ENCODE peak calls at places on chromosomes 4 and X, in ten cellular contexts. W is mesendoderm; L is Peyer's patch; I is foreskin keratinocyte; E is lower lobe of right lung; U is hepatocyte; S is retina; Q is stimulated activated CD8-positive, alpha-beta memory T cell treated with anti-CD3 and anti-CD28 coated beads, Interleukin-4, amount 100 ng/mL, for 1 hour; F is OCI-LY7; B is trophoblast cell. K is an unnamed sample.
A peak's percentile ranks its signal among the peaks of the same experiment; 100 is the strongest.

GRCh38 chr4:8916251-8916913 is 44.7 kb upstream of the HMX1 start:
- DNase-seq in W (peak; percentile 22), L (peak; percentile 21), I (no peak), E (no peak), U (peak; percentile 3), S (no peak), Q (no peak), F (no peak), B (no peak), K (no peak)

GRCh38 chrX:11437642-11438379 is 144.6 kb downstream of the AMELX start:
- DNase-seq in W (peak; percentile 13), L (no peak), I (peak; percentile 31), E (peak; percentile 51), U (peak; percentile 54), S (no peak), Q (no peak), F (peak; percentile 8), B (no peak), K (no peak)

GRCh38 chr4:126071346-126072333 is 756.9 kb downstream of the FAT4 start:
- DNase-seq in W (no peak), L (no peak), I (no peak), E (no peak), U (peak; percentile 38), S (no peak), Q (no peak), F (no peak), B (no peak), K (no peak)

GRCh38 chrX:104310084-104310483 is 55.4 kb upstream of the ESX1 start:
- DNase-seq in W (no peak), L (no peak), I (peak; percentile 35), E (no peak), U (no peak), S (peak; percentile 31), Q (no peak), F (no peak), B (peak; percentile 37), K (no peak)

GRCh38 chrX:74925210-74926088 is at the start of gene NEXMIF:
- DNase-seq in W (no peak), L (peak; percentile 48), I (peak; percentile 15), E (peak; percentile 46), U (no peak), S (no peak), Q (no peak), F (no peak), B (peak; percentile 58), K (peak; percentile 44)

GRCh38 chr4:31573554-31573953 is 853.4 kb downstream of the PCDH7 start:
- DNase-seq in W (no peak), L (no peak), I (peak; percentile 46), E (no peak), U (no peak), S (no peak), Q (no peak), F (no peak), B (no peak), K (no peak)

GRCh38 chr4:135418353-135418752 is 1216.8 kb upstream of the PABPC4L start:
- DNase-seq in W (peak; percentile 64), L (no peak), I (peak; percentile 31), E (no peak), U (no peak), S (no peak), Q (no peak), F (peak; percentile 0), B (peak; percentile 63), K (no peak)

GRCh38 chr4:36613999-36614398 is 332.6 kb downstream of the DTHD1 start:
- DNase-seq in W (no peak), L (no peak), I (peak; percentile 30), E (no peak), U (no peak), S (no peak), Q (no peak), F (no peak), B (no peak), K (no peak)

GRCh38 chrX:72003811-72004750 is 93.4 kb downstream of the NHSL2 start:
- DNase-seq in W (peak; percentile 90), L (no peak), I (no peak), E (no peak), U (peak; percentile 46), S (no peak), Q (no peak), F (no peak), B (no peak), K (no peak)

GRCh38 chrX:19332983-19333382 is 10.7 kb upstream of the PDHA1 start:
- DNase-seq in W (no peak), L (peak; percentile 51), I (peak; percentile 3), E (no peak), U (peak; percentile 20), S (no peak), Q (no peak), F (no peak), B (no peak), K (no peak)

GRCh38 chr4:113781439-113782040 is 20.0 kb upstream of the CAMK2D start:
- DNase-seq in W (peak; percentile 20), L (no peak), I (no peak), E (no peak), U (peak; percentile 45), S (no peak), Q (no peak), F (peak; percentile 71), B (peak; percentile 45), K (no peak)

GRCh38 chr4:20761382-20761781 is 61.1 kb downstream of the PACRGL start:
- DNase-seq in W (no peak), L (no peak), I (peak; percentile 17), E (no peak), U (no peak), S (no peak), Q (no peak), F (no peak), B (no peak), K (no peak)

GRCh38 chrX:115399306-115399705 is 109.8 kb downstream of the LUZP4 start:
- DNase-seq in W (no peak), L (no peak), I (no peak), E (no peak), U (no peak), S (no peak), Q (no peak), F (no peak), B (no peak), K (no peak)

GRCh38 chr4:41670530-41670929 is 78.0 kb downstream of the PHOX2B start:
- DNase-seq in W (no peak), L (no peak), I (no peak), E (no peak), U (no peak), S (no peak), Q (no peak), F (no peak), B (no peak), K (no peak)

GRCh38 chrX:140815868-140816267 is 106.3 kb downstream of the LINC00632 start:
- DNase-seq in W (no peak), L (no peak), I (peak; percentile 13), E (no peak), U (peak; percentile 28), S (no peak), Q (no peak), F (no peak), B (peak; percentile 0), K (no peak)

GRCh38 chr4:161581262-161581661 is 582.5 kb downstream of the FSTL5 start:
- DNase-seq in W (no peak), L (no peak), I (peak; percentile 4), E (no peak), U (no peak), S (no peak), Q (no peak), F (no peak), B (no peak), K (no peak)

GRCh38 chrX:101659601-101660063 is at the start of gene ARMCX2:
- DNase-seq in W (peak; percentile 74), L (peak; percentile 55), I (peak; percentile 19), E (peak; percentile 59), U (peak; percentile 73), S (peak; percentile 71), Q (no peak), F (no peak), B (no peak), K (peak; percentile 21)

GRCh38 chr4:70734971-70735370 is 13.2 kb downstream of the RUFY3 start:
- DNase-seq in W (no peak), L (no peak), I (no peak), E (no peak), U (no peak), S (no peak), Q (no peak), F (peak; percentile 55), B (no peak), K (no peak)

GRCh38 chrX:154805696-154806091 is 409 bp upstream of the MPP1 start:
- DNase-seq in W (peak; percentile 31), L (no peak), I (peak; percentile 20), E (no peak), U (no peak), S (no peak), Q (no peak), F (no peak), B (peak; percentile 84), K (no peak)

GRCh38 chr4:185774815-185775684 is 36.9 kb downstream of the SORBS2 start:
- DNase-seq in W (peak; percentile 36), L (no peak), I (peak; percentile 33), E (peak; percentile 51), U (peak; percentile 34), S (no peak), Q (no peak), F (no peak), B (no peak), K (no peak)

GRCh38 chrX:72573158-72573511 is 492 bp upstream of the HDAC8 start:
- DNase-seq in W (no peak), L (no peak), I (no peak), E (no peak), U (no peak), S (no peak), Q (no peak), F (no peak), B (no peak), K (no peak)

GRCh38 chr4:108674356-108674977 is 24.1 kb downstream of the OSTC start:
- DNase-seq in W (no peak), L (no peak), I (no peak), E (no peak), U (no peak), S (no peak), Q (no peak), F (no peak), B (no peak), K (no peak)

GRCh38 chr4:95547708-95548471 is 883 bp downstream of the UNC5C start:
- DNase-seq in W (no peak), L (peak; percentile 49), I (peak; percentile 34), E (peak; percentile 56), U (peak; percentile 36), S (peak; percentile 89), Q (no peak), F (no peak), B (peak; percentile 16), K (peak; percentile 46)

GRCh38 chrX:24260827-24261550 is 52.9 kb downstream of the SUPT20HL2 start:
- DNase-seq in W (no peak), L (peak; percentile 70), I (no peak), E (peak; percentile 53), U (peak; percentile 38), S (no peak), Q (no peak), F (no peak), B (no peak), K (no peak)

GRCh38 chrX:123171781-123172180 is 12.3 kb upstream of the GRIA3 start:
- DNase-seq in W (no peak), L (no peak), I (peak; percentile 67), E (no peak), U (no peak), S (no peak), Q (no peak), F (no peak), B (no peak), K (no peak)

K was measured in neuronal stem cell.